ENCODE peak calls at places on chromosomes 7 and 10, in eight cellular contexts. One of them, this sample, is unnamed.
A peak's percentile ranks its signal among the peaks of the same experiment; 100 is the strongest.

GRCh38 chr10:71205468-71205867 is 6.9 kb upstream of the UNC5B start:
- DNase-seq in spleen: no peak
- DNase-seq in IMR-90: no peak
- DNase-seq in foreskin fibroblast: no peak
- DNase-seq in GM10248: no peak
- DNase-seq in AG09319: no peak
- DNase-seq in H9: no peak
- DNase-seq in AG09309: no peak
- DNase-seq in this sample: no peak

GRCh38 chr7:33981686-33982424 is 76.5 kb downstream of the BMPER start:
- DNase-seq in spleen: no peak
- DNase-seq in IMR-90: peak; percentile 57
- DNase-seq in foreskin fibroblast: peak; percentile 89
- DNase-seq in GM10248: no peak
- DNase-seq in AG09319: no peak
- DNase-seq in H9: no peak
- DNase-seq in AG09309: peak; percentile 71
- DNase-seq in this sample: no peak

GRCh38 chr10:6423004-6423403 is 157.1 kb downstream of the PRKCQ start:
- DNase-seq in spleen: no peak
- DNase-seq in IMR-90: peak; percentile 2
- DNase-seq in foreskin fibroblast: no peak
- DNase-seq in GM10248: no peak
- DNase-seq in AG09319: no peak
- DNase-seq in H9: no peak
- DNase-seq in AG09309: peak; percentile 57
- DNase-seq in this sample: no peak

GRCh38 chr10:43235070-43235900 is 31.6 kb downstream of the RASGEF1A start:
- DNase-seq in spleen: peak; percentile 63
- DNase-seq in IMR-90: no peak
- DNase-seq in foreskin fibroblast: no peak
- DNase-seq in GM10248: no peak
- DNase-seq in AG09319: no peak
- DNase-seq in H9: peak; percentile 17
- DNase-seq in AG09309: no peak
- DNase-seq in this sample: no peak

GRCh38 chr10:1671366-1672000 is 65.8 kb downstream of the ADARB2 start:
- DNase-seq in spleen: no peak
- DNase-seq in IMR-90: no peak
- DNase-seq in foreskin fibroblast: no peak
- DNase-seq in GM10248: no peak
- DNase-seq in AG09319: no peak
- DNase-seq in H9: no peak
- DNase-seq in AG09309: no peak
- DNase-seq in this sample: no peak

GRCh38 chr10:31467791-31468535 is 148.9 kb downstream of the ZEB1 start:
- DNase-seq in spleen: no peak
- DNase-seq in IMR-90: no peak
- DNase-seq in foreskin fibroblast: no peak
- DNase-seq in GM10248: peak; percentile 10
- DNase-seq in AG09319: no peak
- DNase-seq in H9: peak; percentile 87
- DNase-seq in AG09309: no peak
- DNase-seq in this sample: peak; percentile 8

GRCh38 chr10:88901610-88902327 is 21.7 kb downstream of the STAMBPL1 start:
- DNase-seq in spleen: no peak
- DNase-seq in IMR-90: peak; percentile 80
- DNase-seq in foreskin fibroblast: no peak
- DNase-seq in GM10248: peak; percentile 44
- DNase-seq in AG09319: no peak
- DNase-seq in H9: no peak
- DNase-seq in AG09309: no peak
- DNase-seq in this sample: peak; percentile 39

GRCh38 chr10:59079386-59080226 is 96.8 kb upstream of the PHYHIPL start:
- DNase-seq in spleen: no peak
- DNase-seq in IMR-90: peak; percentile 75
- DNase-seq in foreskin fibroblast: peak; percentile 67
- DNase-seq in GM10248: no peak
- DNase-seq in AG09319: peak; percentile 72
- DNase-seq in H9: no peak
- DNase-seq in AG09309: peak; percentile 21
- DNase-seq in this sample: no peak

GRCh38 chr10:108307250-108307924 is 1142.9 kb upstream of the SORCS1 start:
- DNase-seq in spleen: no peak
- DNase-seq in IMR-90: no peak
- DNase-seq in foreskin fibroblast: no peak
- DNase-seq in GM10248: no peak
- DNase-seq in AG09319: no peak
- DNase-seq in H9: no peak
- DNase-seq in AG09309: no peak
- DNase-seq in this sample: no peak

GRCh38 chr7:51262796-51263519 is 53.7 kb downstream of the COBL start:
- DNase-seq in spleen: no peak
- DNase-seq in IMR-90: no peak
- DNase-seq in foreskin fibroblast: no peak
- DNase-seq in GM10248: no peak
- DNase-seq in AG09319: no peak
- DNase-seq in H9: no peak
- DNase-seq in AG09309: no peak
- DNase-seq in this sample: no peak

GRCh38 chr10:3225589-3225988 is 53.0 kb upstream of the PITRM1 start:
- DNase-seq in spleen: no peak
- DNase-seq in IMR-90: peak; percentile 69
- DNase-seq in foreskin fibroblast: peak; percentile 49
- DNase-seq in GM10248: no peak
- DNase-seq in AG09319: no peak
- DNase-seq in H9: no peak
- DNase-seq in AG09309: peak; percentile 33
- DNase-seq in this sample: no peak

GRCh38 chr10:131424836-131425506 is 113.5 kb upstream of the TCERG1L start:
- DNase-seq in spleen: peak; percentile 58
- DNase-seq in IMR-90: no peak
- DNase-seq in foreskin fibroblast: no peak
- DNase-seq in GM10248: no peak
- DNase-seq in AG09319: no peak
- DNase-seq in H9: no peak
- DNase-seq in AG09309: no peak
- DNase-seq in this sample: no peak

GRCh38 chr7:47330561-47331178 is 251.2 kb downstream of the TNS3 start:
- DNase-seq in spleen: no peak
- DNase-seq in IMR-90: no peak
- DNase-seq in foreskin fibroblast: no peak
- DNase-seq in GM10248: no peak
- DNase-seq in AG09319: no peak
- DNase-seq in H9: no peak
- DNase-seq in AG09309: no peak
- DNase-seq in this sample: no peak

GRCh38 chr7:150799156-150799555 is 1.0 kb downstream of the TMEM176B start:
- DNase-seq in spleen: no peak
- DNase-seq in IMR-90: no peak
- DNase-seq in foreskin fibroblast: no peak
- DNase-seq in GM10248: no peak
- DNase-seq in AG09319: no peak
- DNase-seq in H9: no peak
- DNase-seq in AG09309: no peak
- DNase-seq in this sample: no peak

GRCh38 chr7:22351329-22351692 is 5.6 kb downstream of the RAPGEF5 start:
- DNase-seq in spleen: no peak
- DNase-seq in IMR-90: no peak
- DNase-seq in foreskin fibroblast: no peak
- DNase-seq in GM10248: no peak
- DNase-seq in AG09319: no peak
- DNase-seq in H9: no peak
- DNase-seq in AG09309: no peak
- DNase-seq in this sample: no peak

GRCh38 chr7:2100278-2101205 is 132.2 kb downstream of the MAD1L1 start:
- DNase-seq in spleen: peak; percentile 92
- DNase-seq in IMR-90: no peak
- DNase-seq in foreskin fibroblast: no peak
- DNase-seq in GM10248: peak; percentile 65
- DNase-seq in AG09319: no peak
- DNase-seq in H9: no peak
- DNase-seq in AG09309: no peak
- DNase-seq in this sample: peak; percentile 69

GRCh38 chr7:27143950-27144798 is 693 bp upstream of the HOXA5 start:
- DNase-seq in spleen: peak; percentile 25
- DNase-seq in IMR-90: peak; percentile 72
- DNase-seq in foreskin fibroblast: no peak
- DNase-seq in GM10248: no peak
- DNase-seq in AG09319: no peak
- DNase-seq in H9: no peak
- DNase-seq in AG09309: no peak
- DNase-seq in this sample: peak; percentile 16

GRCh38 chr10:121362026-121362425 is 236.2 kb downstream of the FGFR2 start:
- DNase-seq in spleen: no peak
- DNase-seq in IMR-90: no peak
- DNase-seq in foreskin fibroblast: no peak
- DNase-seq in GM10248: no peak
- DNase-seq in AG09319: no peak
- DNase-seq in H9: no peak
- DNase-seq in AG09309: no peak
- DNase-seq in this sample: no peak
- TF ChIP-seq CTCF in spleen: no peak
- TF ChIP-seq CTCF in IMR-90: no peak
- TF ChIP-seq CTCF in foreskin fibroblast: no peak
- TF ChIP-seq CTCF in GM10248: no peak
- TF ChIP-seq CTCF in AG09319: no peak
- TF ChIP-seq CTCF in H9: no peak
- TF ChIP-seq CTCF in AG09309: no peak
- TF ChIP-seq CTCF in this sample: no peak

DNA sequence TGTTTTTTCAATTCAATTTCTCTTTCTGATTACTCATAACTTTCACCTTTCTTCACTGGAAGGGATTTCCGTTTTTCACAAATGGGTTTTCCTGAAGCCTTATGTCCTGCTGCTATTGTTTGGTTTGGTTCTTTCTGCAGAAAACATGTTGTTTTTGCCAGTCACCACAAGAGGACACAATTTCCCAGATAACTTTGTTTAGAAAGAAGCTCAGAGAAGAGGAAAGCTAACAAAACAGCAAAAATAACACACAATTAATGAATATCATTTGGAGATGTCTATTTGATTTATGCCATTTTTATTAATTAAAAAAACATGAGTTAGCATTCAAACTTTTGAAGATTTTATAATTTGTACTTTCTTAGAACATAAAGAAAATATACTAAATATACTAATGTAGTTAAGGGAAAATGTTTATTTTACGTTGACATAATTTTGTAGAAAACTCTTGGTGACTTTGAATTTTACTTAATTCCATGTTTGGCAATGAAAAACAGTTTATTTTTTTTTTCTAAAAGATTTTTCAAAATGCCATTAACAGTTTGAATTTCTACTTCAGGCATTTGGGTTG is 4.7 kb upstream of the TWIST1 start:
- DNase-seq in spleen: no peak
- DNase-seq in IMR-90: peak; percentile 72
- DNase-seq in foreskin fibroblast: no peak
- DNase-seq in GM10248: no peak
- DNase-seq in AG09319: no peak
- DNase-seq in H9: no peak
- DNase-seq in AG09309: no peak
- DNase-seq in this sample: no peak
- TF ChIP-seq CTCF in spleen: peak; percentile 18
- TF ChIP-seq CTCF in IMR-90: peak; percentile 92
- TF ChIP-seq CTCF in foreskin fibroblast: peak; percentile 85
- TF ChIP-seq CTCF in GM10248: peak; percentile 49
- TF ChIP-seq CTCF in AG09319: peak; percentile 91
- TF ChIP-seq CTCF in H9: peak; percentile 91
- TF ChIP-seq CTCF in AG09309: peak; percentile 86
- TF ChIP-seq CTCF in this sample: peak; percentile 33

GRCh38 chr10:109931153-109931552 is 7.8 kb upstream of the XPNPEP1 start:
- DNase-seq in spleen: no peak
- DNase-seq in IMR-90: no peak
- DNase-seq in foreskin fibroblast: peak; percentile 57
- DNase-seq in GM10248: no peak
- DNase-seq in AG09319: peak; percentile 42
- DNase-seq in H9: no peak
- DNase-seq in AG09309: peak; percentile 32
- DNase-seq in this sample: no peak

GRCh38 chr10:109937460-109937859 is 14.1 kb upstream of the XPNPEP1 start:
- DNase-seq in spleen: no peak
- DNase-seq in IMR-90: no peak
- DNase-seq in foreskin fibroblast: no peak
- DNase-seq in GM10248: no peak
- DNase-seq in AG09319: no peak
- DNase-seq in H9: no peak
- DNase-seq in AG09309: no peak
- DNase-seq in this sample: no peak

GRCh38 chr10:109934958-109935793 is 11.9 kb upstream of the XPNPEP1 start:
- DNase-seq in spleen: no peak
- DNase-seq in IMR-90: peak; percentile 83
- DNase-seq in foreskin fibroblast: peak; percentile 80
- DNase-seq in GM10248: no peak
- DNase-seq in AG09319: no peak
- DNase-seq in H9: peak; percentile 92
- DNase-seq in AG09309: peak; percentile 16
- DNase-seq in this sample: no peak

GRCh38 chr10:109932391-109932790 is 9.1 kb upstream of the XPNPEP1 start:
- DNase-seq in spleen: no peak
- DNase-seq in IMR-90: peak; percentile 55
- DNase-seq in foreskin fibroblast: no peak
- DNase-seq in GM10248: no peak
- DNase-seq in AG09319: no peak
- DNase-seq in H9: no peak
- DNase-seq in AG09309: no peak
- DNase-seq in this sample: no peak

GRCh38 chr10:109933984-109934565 is 10.8 kb upstream of the XPNPEP1 start:
- DNase-seq in spleen: no peak
- DNase-seq in IMR-90: peak; percentile 52
- DNase-seq in foreskin fibroblast: peak; percentile 45
- DNase-seq in GM10248: no peak
- DNase-seq in AG09319: no peak
- DNase-seq in H9: peak; percentile 65
- DNase-seq in AG09309: no peak
- DNase-seq in this sample: no peak
- TF ChIP-seq CTCF in spleen: no peak
- TF ChIP-seq CTCF in IMR-90: no peak
- TF ChIP-seq CTCF in foreskin fibroblast: no peak
- TF ChIP-seq CTCF in GM10248: no peak
- TF ChIP-seq CTCF in AG09319: no peak
- TF ChIP-seq CTCF in H9: no peak
- TF ChIP-seq CTCF in AG09309: no peak
- TF ChIP-seq CTCF in this sample: no peak

DNA sequence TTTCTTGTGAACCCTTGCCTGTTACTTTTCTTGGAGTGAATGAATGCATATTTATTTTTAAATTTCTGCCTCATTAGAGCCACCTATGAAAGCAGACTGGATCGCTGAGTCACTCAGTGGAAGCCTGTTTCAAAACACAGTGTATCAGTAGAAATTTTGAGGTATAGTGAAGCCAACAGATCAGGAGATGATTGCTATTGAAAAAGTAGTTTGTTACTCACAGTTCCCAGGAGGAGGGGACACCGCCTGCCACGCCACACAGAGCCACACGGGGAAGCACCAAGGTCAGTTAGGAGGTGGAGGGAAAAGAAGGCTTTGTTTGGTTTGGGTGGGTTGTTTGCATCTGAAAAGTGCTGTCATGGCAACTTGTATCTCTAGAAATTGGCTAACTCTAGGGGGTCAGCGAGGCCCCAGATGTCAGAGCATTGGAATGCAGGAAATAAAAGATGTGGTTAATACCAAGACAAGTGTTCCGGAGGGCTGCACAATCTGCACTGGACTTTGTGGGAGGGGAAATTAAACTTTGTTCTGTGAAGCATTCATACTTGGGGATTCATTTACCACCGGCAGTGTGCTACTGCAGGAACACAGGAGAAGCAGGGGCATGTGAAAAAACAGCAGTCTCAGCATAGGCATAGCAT is 106.4 kb upstream of the SDK1 start:
- DNase-seq in spleen: peak; percentile 16
- DNase-seq in IMR-90: peak; percentile 89
- DNase-seq in foreskin fibroblast: peak; percentile 70
- DNase-seq in GM10248: no peak
- DNase-seq in AG09319: no peak
- DNase-seq in H9: peak; percentile 92
- DNase-seq in AG09309: no peak
- DNase-seq in this sample: no peak
- TF ChIP-seq CTCF in spleen: no peak
- TF ChIP-seq CTCF in IMR-90: peak; percentile 1
- TF ChIP-seq CTCF in foreskin fibroblast: peak; percentile 2
- TF ChIP-seq CTCF in GM10248: no peak
- TF ChIP-seq CTCF in AG09319: no peak
- TF ChIP-seq CTCF in H9: peak; percentile 63
- TF ChIP-seq CTCF in AG09309: no peak
- TF ChIP-seq CTCF in this sample: no peak